ENCODE peak calls at places on chromosomes 7 and 10, in seven cellular contexts. I, P, A, L, Q, G and R are unnamed samples.
A peak's percentile ranks its signal among the peaks of the same experiment; 100 is the strongest.

GRCh38 chr7:117219485-117219884 is 103.4 kb downstream of the WNT2 start:
- DNase-seq in I (no peak), P (no peak), A (peak; percentile 20), L (no peak), Q (no peak), G (no peak), R (no peak)

GRCh38 chr7:22572937-22573336 is 72.9 kb upstream of the STEAP1B start:
- DNase-seq in I (peak; percentile 84), P (no peak), A (peak; percentile 100), L (no peak), Q (peak; percentile 30), G (no peak), R (peak; percentile 88)

GRCh38 chr7:128035712-128036111 is 4.5 kb upstream of the LRRC4 start:
- DNase-seq in I (peak; percentile 48), P (no peak), A (peak; percentile 45), L (no peak), Q (peak; percentile 75), G (no peak), R (no peak)

GRCh38 chr10:113297226-113297625 is 255.6 kb upstream of the HABP2 start:
- DNase-seq in I (peak; percentile 33), P (no peak), A (peak; percentile 74), L (no peak), Q (no peak), G (no peak), R (no peak)

GRCh38 chr10:132175907-132176581 is 10.7 kb upstream of the DPYSL4 start:
- DNase-seq in I (no peak), P (no peak), A (no peak), L (no peak), Q (peak; percentile 61), G (no peak), R (no peak)

GRCh38 chr10:79381804-79382221 is 34.5 kb downstream of the PPIF start:
- DNase-seq in I (no peak), P (peak; percentile 71), A (peak; percentile 89), L (no peak), Q (no peak), G (no peak), R (no peak)

GRCh38 chr7:47211467-47212121 is 370.3 kb downstream of the TNS3 start:
- DNase-seq in I (no peak), P (no peak), A (no peak), L (no peak), Q (peak; percentile 60), G (peak; percentile 39), R (no peak)

GRCh38 chr7:150357277-150357676 is 11.3 kb upstream of the REPIN1 start:
- DNase-seq in I (no peak), P (no peak), A (no peak), L (peak; percentile 59), Q (no peak), G (peak; percentile 68), R (no peak)

GRCh38 chr7:4097001-4097609 is 585.0 kb upstream of the FOXK1 start:
- DNase-seq in I (no peak), P (no peak), A (no peak), L (no peak), Q (no peak), G (no peak), R (no peak)

GRCh38 chr7:112225006-112225405 is 18.5 kb downstream of the ZNF277 start:
- DNase-seq in I (no peak), P (no peak), A (no peak), L (no peak), Q (no peak), G (no peak), R (no peak)

GRCh38 chr7:150311146-150311545 is 12.0 kb upstream of the LRRC61 start:
- DNase-seq in I (no peak), P (no peak), A (no peak), L (no peak), Q (no peak), G (no peak), R (no peak)